ENCODE peak calls at places on chromosomes 12 and 14, in eight cellular contexts. R, U, N, Y, M, Z, B and W are unnamed samples.

GRCh38 chr12:54215990-54216579 is 27.3 kb upstream of the SMUG1 start:
- DNase-seq in R (no peak), N (no peak), U (peak), B (no peak), Z (no peak), Y (no peak), M (no peak), W (no peak)

GRCh38 chr12:64534672-64535199 is 75.6 kb upstream of the RASSF3 start:
- DNase-seq in M (no peak), B (no peak), Y (no peak), Z (no peak), R (no peak), U (no peak), N (no peak), W (no peak)

GRCh38 chr12:103169-103981 is 36.8 kb downstream of the IQSEC3 start:
- DNase-seq in R (no peak), N (no peak), M (no peak), U (peak), B (no peak), Y (no peak), Z (no peak), W (no peak)

GRCh38 chr12:85509081-85509856 is 229.2 kb downstream of the ALX1 start:
- DNase-seq in U (no peak), Y (no peak), M (no peak), Z (no peak), N (no peak), B (no peak), R (no peak), W (no peak)

GRCh38 chr12:52184813-52185212 is 7.0 kb downstream of the KRT80 start:
- DNase-seq in M (peak), N (no peak), Y (no peak), R (no peak), B (no peak), U (no peak), Z (no peak), W (no peak)

GRCh38 chr14:64549805-64550538 is at the start of gene PPP1R36:
- DNase-seq in M (peak), N (no peak), R (no peak), U (no peak), Y (peak), B (no peak), Z (no peak), W (no peak)

GRCh38 chr12:98870521-98870920 is 225.4 kb downstream of the APAF1 start:
- DNase-seq in U (no peak), Z (no peak), M (no peak), Y (no peak), R (no peak), N (no peak), B (no peak), W (no peak)

GRCh38 chr12:78555802-78556201 is 308.8 kb upstream of the SYT1 start:
- DNase-seq in M (no peak), Z (no peak), R (no peak), N (no peak), U (no peak), B (no peak), Y (no peak), W (no peak)

GRCh38 chr14:78399316-78399889 is 229.2 kb downstream of the NRXN3 start:
- DNase-seq in Z (no peak), R (no peak), B (peak), Y (no peak), U (peak), M (peak), N (no peak), W (no peak)

GRCh38 chr14:54478621-54479215 is 10.1 kb downstream of the GMFB start:
- DNase-seq in R (no peak), Y (no peak), N (no peak), U (no peak), M (peak), B (no peak), Z (no peak), W (no peak)

GRCh38 chr12:52837341-52837741 is 3.2 kb upstream of the KRT79 start:
- DNase-seq in R (no peak), N (no peak), Y (no peak), U (no peak), M (peak), B (peak), Z (no peak), W (no peak)

GRCh38 chr14:94524093-94524492 is 14.8 kb upstream of the SERPINA12 start:
- DNase-seq in N (no peak), Y (no peak), R (no peak), M (no peak), Z (no peak), U (no peak), B (no peak), W (no peak)
- TF ChIP-seq CTCF in N (no peak), Y (no peak), R (no peak), M (no peak), Z (no peak), U (no peak), B (no peak), W (no peak)

DNA sequence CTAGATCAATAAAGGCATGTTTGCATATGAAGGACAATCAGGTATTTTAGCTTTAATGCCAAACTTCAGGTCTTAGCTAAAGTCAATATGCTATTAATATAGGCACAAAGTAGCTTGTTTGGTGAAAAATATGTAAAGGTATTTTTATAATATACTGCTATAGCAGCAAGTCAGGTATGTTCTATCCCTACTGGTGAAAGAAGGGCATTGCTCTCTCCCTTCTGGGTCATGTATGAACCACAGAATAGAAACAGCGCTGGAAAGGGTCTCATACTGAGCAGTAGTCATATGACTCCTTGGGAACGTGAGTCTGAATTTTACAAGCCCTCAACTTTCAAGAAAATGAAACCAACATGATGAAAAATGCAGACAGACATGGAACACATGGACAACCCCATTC is 314.6 kb downstream of the GRIN2B start:
- DNase-seq in Z (no peak), R (no peak), M (peak), Y (no peak), U (no peak), B (no peak), N (no peak), W (no peak)
- TF ChIP-seq CTCF in Z (no peak), R (no peak), M (no peak), Y (no peak), U (no peak), B (no peak), N (peak), W (no peak)

GRCh38 chr14:105483300-105484068 is 3.2 kb upstream of the CRIP1 start:
- DNase-seq in Y (no peak), R (peak), U (no peak), B (no peak), N (no peak), M (no peak), Z (peak), W (no peak)

GRCh38 chr14:105480165-105480564 is 5.5 kb downstream of the CRIP2 start:
- DNase-seq in N (no peak), Y (no peak), U (no peak), B (no peak), R (no peak), M (no peak), Z (no peak), W (no peak)

GRCh38 chr14:105480807-105481801 is 5.6 kb upstream of the CRIP1 start:
- DNase-seq in B (peak), R (peak), N (peak), Y (peak), Z (peak), U (peak), M (peak), W (peak)

GRCh38 chr14:105482486-105483110 is 4.1 kb upstream of the CRIP1 start:
- DNase-seq in B (no peak), M (no peak), Z (no peak), U (no peak), N (no peak), Y (no peak), R (no peak), W (no peak)

GRCh38 chr14:105481886-105482454 is 4.7 kb upstream of the CRIP1 start:
- DNase-seq in Z (peak), B (peak), N (peak), M (peak), U (peak), Y (peak), R (peak), W (no peak)
- TF ChIP-seq CTCF in Z (no peak), B (peak), N (peak), M (no peak), U (peak), Y (no peak), R (no peak), W (no peak)

DNA sequence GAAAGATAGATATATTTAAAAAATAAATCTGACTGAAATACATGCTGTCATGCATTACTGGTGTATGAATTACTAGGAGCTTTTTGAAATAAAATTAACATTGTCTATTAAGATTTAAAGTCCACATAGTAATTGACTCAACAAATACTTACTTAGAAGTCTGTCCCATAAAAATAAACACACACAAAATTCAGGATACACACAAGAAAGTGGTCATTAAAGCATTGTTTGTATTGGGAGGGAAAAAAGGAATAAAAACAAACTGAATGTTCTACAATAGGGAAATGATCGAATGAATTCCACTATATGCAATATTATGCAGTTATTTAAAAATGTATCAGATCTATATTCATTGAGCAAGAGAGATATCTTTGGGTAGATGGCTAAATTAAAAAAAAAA is 118.9 kb downstream of the SLC38A1 start:
- DNase-seq in N (no peak), M (no peak), Z (no peak), B (no peak), U (no peak), Y (no peak), R (no peak), W (no peak)
- TF ChIP-seq CTCF in N (no peak), M (no peak), Z (no peak), B (no peak), U (no peak), Y (no peak), R (no peak), W (no peak)